ENCODE peak calls at places on chromosomes 5 and 9, in nine cellular contexts. H is bronchial epithelial cell, B is neural progenitor cell, I is GM23248, W is heart right ventricle, C is IMR-90, J is upper lobe of right lung, X is mesendoderm, T is PC-3. Z is an unnamed sample.

GRCh38 chr9:83154087-83154736 is 91.3 kb upstream of the RASEF start:
- DNase-seq in H (peak; percentile 92), B (no peak), I (peak; percentile 50), W (no peak), C (peak; percentile 14), J (no peak), X (peak; percentile 6), T (peak; percentile 57), Z (no peak)

GRCh38 chr5:178213003-178213449 is 8.7 kb downstream of the HNRNPAB start:
- DNase-seq in H (no peak), B (no peak), I (no peak), W (no peak), C (no peak), J (no peak), X (no peak), T (no peak), Z (peak; percentile 33)

GRCh38 chr5:164335837-164336236 is 830.4 kb downstream of the MAT2B start:
- DNase-seq in H (peak; percentile 95), B (no peak), I (peak; percentile 46), W (no peak), C (peak; percentile 84), J (no peak), X (peak; percentile 14), T (peak; percentile 60), Z (no peak)

GRCh38 chr9:110064721-110065252 is 143.2 kb downstream of the C9orf152 start:
- DNase-seq in H (no peak), B (no peak), I (no peak), W (peak; percentile 26), C (no peak), J (no peak), X (no peak), T (no peak), Z (peak; percentile 58)

GRCh38 chr5:113378960-113379541 is 55.7 kb downstream of the TSSK1B start:
- DNase-seq in H (peak; percentile 72), B (peak; percentile 72), I (peak; percentile 66), W (no peak), C (peak; percentile 62), J (no peak), X (peak; percentile 79), T (peak; percentile 77), Z (no peak)

GRCh38 chr9:26971721-26972120 is 15.5 kb downstream of the IFT74 start:
- DNase-seq in H (peak; percentile 75), B (no peak), I (no peak), W (no peak), C (no peak), J (no peak), X (no peak), T (no peak), Z (no peak)

GRCh38 chr9:133116346-133117231 is 4.5 kb downstream of the RALGDS start:
- DNase-seq in H (no peak), B (no peak), I (no peak), W (peak; percentile 16), C (no peak), J (peak; percentile 64), X (no peak), T (no peak), Z (peak; percentile 51)

GRCh38 chr9:33510264-33511183 is 13.5 kb upstream of the ANKRD18B start:
- DNase-seq in H (peak; percentile 44), B (peak; percentile 76), I (peak; percentile 82), W (peak; percentile 72), C (peak; percentile 62), J (peak; percentile 79), X (peak; percentile 76), T (peak; percentile 58), Z (peak; percentile 89)

GRCh38 chr9:111599948-111600343 is 499 bp upstream of the PTGR1 start:
- DNase-seq in H (no peak), B (no peak), I (no peak), W (no peak), C (no peak), J (no peak), X (no peak), T (no peak), Z (no peak)

GRCh38 chr5:181107699-181108098 is 23.3 kb downstream of the OR2V1 start:
- DNase-seq in H (no peak), B (no peak), I (no peak), W (no peak), C (no peak), J (no peak), X (no peak), T (no peak), Z (no peak)
- H3K27me3 ChIP-seq in H (no peaks in the 10 kb centered on the region), B (peaks cover 83% of the 10 kb centered on the region), I (peaks cover 53% of the 10 kb centered on the region), W (peaks cover 76% of the 10 kb centered on the region), C (peaks cover 12% of the 10 kb centered on the region), J (peaks cover 58% of the 10 kb centered on the region), X (no peaks in the 10 kb centered on the region), T (no peaks in the 10 kb centered on the region), Z (no peaks in the 10 kb centered on the region)

DNA sequence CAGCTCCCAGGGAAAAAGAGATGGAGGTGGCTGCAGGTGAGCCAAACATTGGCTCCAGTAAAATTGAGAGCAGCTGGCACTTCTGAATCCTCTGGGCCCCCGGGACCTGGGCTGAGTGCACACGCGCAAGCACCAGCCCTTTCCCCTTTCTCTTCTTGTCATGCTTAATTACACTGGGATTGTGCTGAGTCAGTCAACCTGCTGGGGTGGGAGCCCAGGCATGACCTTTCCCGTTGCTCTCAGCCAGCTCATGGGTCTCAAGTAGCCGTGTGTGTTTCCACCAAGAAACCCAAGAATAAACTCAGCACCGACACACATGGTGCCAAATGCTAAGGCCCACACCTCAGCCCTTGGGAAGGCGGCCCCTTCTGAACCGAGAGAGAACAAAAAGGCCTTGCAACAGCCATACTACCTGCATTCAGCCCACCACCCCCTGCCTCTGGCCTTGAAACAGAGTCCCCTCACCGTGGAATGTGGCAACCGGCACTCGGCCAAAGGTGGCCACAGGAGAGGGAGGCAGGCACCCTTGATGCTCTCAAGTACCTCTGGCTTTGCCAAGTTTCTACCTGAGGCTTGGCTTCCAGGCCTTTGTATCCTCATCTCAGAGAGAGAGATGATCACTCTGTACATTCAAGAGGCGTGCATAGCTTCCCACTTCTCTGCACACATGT is 28.1 kb downstream of the SLIT3 start:
- DNase-seq in H (no peak), B (peak; percentile 63), I (no peak), W (no peak), C (no peak), J (no peak), X (no peak), T (no peak), Z (no peak)
- H3K27me3 ChIP-seq in H (no peaks in the 10 kb centered on the region), B (no peaks in the 10 kb centered on the region), I (no peaks in the 10 kb centered on the region), W (no peaks in the 10 kb centered on the region), C (no peaks in the 10 kb centered on the region), J (no peaks in the 10 kb centered on the region), X (no peaks in the 10 kb centered on the region), T (no peaks in the 10 kb centered on the region), Z (no peaks in the 10 kb centered on the region)

GRCh38 chr9:21465859-21466518 is 16.1 kb downstream of the IFNE start:
- DNase-seq in H (peak; percentile 60), B (peak; percentile 63), I (peak; percentile 68), W (no peak), C (peak; percentile 68), J (no peak), X (peak; percentile 77), T (peak; percentile 77), Z (no peak)
- H3K27me3 ChIP-seq in H (no peaks in the 10 kb centered on the region), B (no peaks in the 10 kb centered on the region), I (no peaks in the 10 kb centered on the region), W (peaks cover 4% of the 10 kb centered on the region), C (no peaks in the 10 kb centered on the region), J (no peaks in the 10 kb centered on the region), X (no peaks in the 10 kb centered on the region), T (no peaks in the 10 kb centered on the region), Z (no peaks in the 10 kb centered on the region)

DNA sequence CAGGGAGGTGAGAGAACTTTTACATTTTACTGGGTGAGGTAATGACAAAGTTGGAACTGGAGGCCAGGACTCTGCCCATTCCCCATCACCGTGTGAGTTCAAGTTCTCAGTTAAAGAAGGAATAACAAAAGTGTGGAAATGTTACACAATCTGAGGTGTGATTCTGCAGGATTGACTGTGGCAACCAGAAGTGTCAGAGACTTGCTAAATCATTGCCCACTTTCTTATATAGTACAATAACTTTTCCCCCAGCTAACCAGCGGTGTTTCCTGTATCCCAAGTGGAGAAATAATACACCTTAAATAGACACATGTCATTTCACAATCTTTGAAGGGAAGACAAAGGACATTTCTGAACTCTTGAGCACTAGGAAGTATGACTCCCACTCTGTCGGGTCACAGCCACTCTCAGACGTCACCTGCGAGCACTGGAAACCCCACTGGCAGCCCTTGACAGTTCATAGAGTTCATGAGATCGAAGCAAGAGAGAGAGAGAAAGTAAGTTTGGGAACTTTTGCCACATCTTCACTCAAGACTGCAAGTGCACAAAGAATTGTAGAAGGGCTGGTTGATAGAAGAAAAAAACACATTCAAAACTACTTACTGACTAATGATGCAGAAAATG is 28.4 kb downstream of the PAX5 start:
- DNase-seq in H (no peak), B (no peak), I (no peak), W (no peak), C (no peak), J (no peak), X (no peak), T (no peak), Z (no peak)
- H3K27me3 ChIP-seq in H (peaks cover 28% of the 10 kb centered on the region), B (peaks cover 85% of the 10 kb centered on the region), I (peaks cover 99% of the 10 kb centered on the region), W (peaks cover 98% of the 10 kb centered on the region), C (peaks cover 71% of the 10 kb centered on the region), J (peaks cover 80% of the 10 kb centered on the region), X (peaks cover 15% of the 10 kb centered on the region), T (peaks cover 45% of the 10 kb centered on the region), Z (peaks cover 94% of the 10 kb centered on the region)

GRCh38 chr5:140039561-140039960 is 3.5 kb downstream of the NRG2 start:
- DNase-seq in H (peak; percentile 49), B (no peak), I (peak; percentile 13), W (no peak), C (no peak), J (no peak), X (no peak), T (no peak), Z (no peak)

GRCh38 chr5:140037012-140037411 is 6.1 kb downstream of the NRG2 start:
- DNase-seq in H (no peak), B (no peak), I (no peak), W (no peak), C (no peak), J (no peak), X (no peak), T (no peak), Z (no peak)

GRCh38 chr5:140040358-140040757 is 2.7 kb downstream of the NRG2 start:
- DNase-seq in H (no peak), B (no peak), I (no peak), W (no peak), C (no peak), J (no peak), X (no peak), T (no peak), Z (no peak)

GRCh38 chr5:140035881-140036280 is 7.2 kb downstream of the NRG2 start:
- DNase-seq in H (no peak), B (no peak), I (no peak), W (no peak), C (no peak), J (no peak), X (peak; percentile 15), T (no peak), Z (no peak)

DNA sequence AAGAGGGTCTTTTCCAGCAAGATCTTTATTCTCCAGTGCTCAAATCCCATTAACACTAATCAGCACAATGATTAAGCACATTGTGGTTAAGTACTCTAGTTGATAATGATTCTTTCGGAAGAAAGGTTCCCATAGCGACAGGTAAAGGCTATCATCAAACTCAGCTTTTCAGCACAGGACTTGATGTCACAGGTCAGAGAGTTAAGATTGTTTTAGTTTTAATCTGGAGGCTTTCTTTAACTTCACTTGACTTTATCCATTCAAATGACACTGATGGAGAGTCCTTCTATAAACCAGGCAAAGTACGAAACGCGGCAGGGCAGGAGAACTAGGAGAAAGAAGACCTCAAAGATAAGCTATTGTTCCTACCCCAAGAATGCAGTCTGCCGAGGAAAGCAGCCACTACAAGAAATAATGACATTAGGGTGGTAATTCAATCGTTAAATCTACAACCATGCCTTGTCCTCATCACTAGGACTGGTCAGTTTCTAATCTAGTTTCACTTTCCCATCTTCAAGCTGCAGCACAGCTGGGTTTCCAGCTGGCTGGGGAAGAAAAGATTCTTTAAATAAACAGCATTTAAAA is 4.6 kb downstream of the NRG2 start:
- DNase-seq in H (no peak), B (peak; percentile 83), I (peak; percentile 39), W (no peak), C (peak; percentile 50), J (no peak), X (peak; percentile 93), T (no peak), Z (no peak)
- H3K27me3 ChIP-seq in H (peaks cover 3% of the 10 kb centered on the region), B (peaks cover 95% of the 10 kb centered on the region), I (no peaks in the 10 kb centered on the region), W (peaks cover 42% of the 10 kb centered on the region), C (peaks cover 31% of the 10 kb centered on the region), J (no peaks in the 10 kb centered on the region), X (peaks cover 31% of the 10 kb centered on the region), T (no peaks in the 10 kb centered on the region), Z (peaks cover 27% of the 10 kb centered on the region)